ENCODE peak calls at places on chromosomes 6 and 20, in seven cellular contexts. One of them, this sample, is unnamed.

GRCh38 chr20:51193066-51193772 is 170.3 kb upstream of the KCNG1 start:
- DNase-seq in body of pancreas: no peak
- DNase-seq in astrocyte of the spinal cord: peak
- DNase-seq in psoas muscle: no peak
- DNase-seq in BJ: no peak
- DNase-seq in HFF-Myc: no peak
- DNase-seq in neuronal stem cell: no peak
- DNase-seq in this sample: peak

GRCh38 chr6:10725716-10726115 is 2.8 kb downstream of the TMEM14C start:
- DNase-seq in BJ: no peak
- DNase-seq in psoas muscle: no peak
- DNase-seq in neuronal stem cell: no peak
- DNase-seq in body of pancreas: no peak
- DNase-seq in HFF-Myc: no peak
- DNase-seq in astrocyte of the spinal cord: no peak
- DNase-seq in this sample: no peak

GRCh38 chr6:46990031-46990644 is 52.0 kb downstream of the ADGRF1 start:
- DNase-seq in psoas muscle: peak
- DNase-seq in astrocyte of the spinal cord: no peak
- DNase-seq in BJ: no peak
- DNase-seq in neuronal stem cell: no peak
- DNase-seq in body of pancreas: no peak
- DNase-seq in HFF-Myc: no peak
- DNase-seq in this sample: no peak

GRCh38 chr20:35385733-35386132 is 26.0 kb downstream of the UQCC1 start:
- DNase-seq in body of pancreas: no peak
- DNase-seq in astrocyte of the spinal cord: no peak
- DNase-seq in psoas muscle: no peak
- DNase-seq in neuronal stem cell: no peak
- DNase-seq in HFF-Myc: no peak
- DNase-seq in BJ: no peak
- DNase-seq in this sample: no peak

GRCh38 chr20:36175016-36175415 is 20.5 kb downstream of the EPB41L1 start:
- DNase-seq in astrocyte of the spinal cord: no peak
- DNase-seq in neuronal stem cell: no peak
- DNase-seq in body of pancreas: no peak
- DNase-seq in psoas muscle: no peak
- DNase-seq in HFF-Myc: no peak
- DNase-seq in BJ: no peak
- DNase-seq in this sample: no peak

GRCh38 chr6:100775667-100776066 is 105.5 kb downstream of the ASCC3 start:
- DNase-seq in BJ: peak
- DNase-seq in psoas muscle: no peak
- DNase-seq in astrocyte of the spinal cord: no peak
- DNase-seq in HFF-Myc: no peak
- DNase-seq in neuronal stem cell: no peak
- DNase-seq in body of pancreas: no peak
- DNase-seq in this sample: no peak

GRCh38 chr20:62010551-62011402 is 54.9 kb downstream of the TAF4 start:
- DNase-seq in body of pancreas: no peak
- DNase-seq in BJ: no peak
- DNase-seq in astrocyte of the spinal cord: peak
- DNase-seq in psoas muscle: no peak
- DNase-seq in HFF-Myc: peak
- DNase-seq in neuronal stem cell: peak
- DNase-seq in this sample: no peak

GRCh38 chr20:36744764-36745191 is 1.1 kb downstream of the NDRG3 start:
- DNase-seq in BJ: no peak
- DNase-seq in astrocyte of the spinal cord: peak
- DNase-seq in neuronal stem cell: no peak
- DNase-seq in body of pancreas: peak
- DNase-seq in psoas muscle: peak
- DNase-seq in HFF-Myc: no peak
- DNase-seq in this sample: no peak

GRCh38 chr6:32983493-32983848 is 15.1 kb downstream of the BRD2 start:
- DNase-seq in psoas muscle: no peak
- DNase-seq in astrocyte of the spinal cord: no peak
- DNase-seq in BJ: no peak
- DNase-seq in HFF-Myc: no peak
- DNase-seq in body of pancreas: no peak
- DNase-seq in neuronal stem cell: no peak
- DNase-seq in this sample: no peak

GRCh38 chr20:62589150-62589498 is 53.2 kb upstream of the SLCO4A1 start:
- DNase-seq in neuronal stem cell: no peak
- DNase-seq in body of pancreas: no peak
- DNase-seq in HFF-Myc: no peak
- DNase-seq in psoas muscle: peak
- DNase-seq in BJ: no peak
- DNase-seq in astrocyte of the spinal cord: no peak
- DNase-seq in this sample: no peak

GRCh38 chr6:157460182-157460999 is 79.4 kb downstream of the ZDHHC14 start:
- DNase-seq in BJ: no peak
- DNase-seq in neuronal stem cell: no peak
- DNase-seq in HFF-Myc: no peak
- DNase-seq in psoas muscle: no peak
- DNase-seq in body of pancreas: no peak
- DNase-seq in astrocyte of the spinal cord: no peak
- DNase-seq in this sample: no peak

GRCh38 chr20:17992847-17993508 is 24.2 kb downstream of the MGME1 start:
- DNase-seq in BJ: no peak
- DNase-seq in neuronal stem cell: no peak
- DNase-seq in astrocyte of the spinal cord: no peak
- DNase-seq in psoas muscle: no peak
- DNase-seq in body of pancreas: no peak
- DNase-seq in HFF-Myc: no peak
- DNase-seq in this sample: no peak

GRCh38 chr6:14674458-14674857 is 556.9 kb downstream of the CD83 start:
- DNase-seq in neuronal stem cell: no peak
- DNase-seq in HFF-Myc: no peak
- DNase-seq in body of pancreas: no peak
- DNase-seq in psoas muscle: no peak
- DNase-seq in astrocyte of the spinal cord: no peak
- DNase-seq in BJ: no peak
- DNase-seq in this sample: no peak

DNA sequence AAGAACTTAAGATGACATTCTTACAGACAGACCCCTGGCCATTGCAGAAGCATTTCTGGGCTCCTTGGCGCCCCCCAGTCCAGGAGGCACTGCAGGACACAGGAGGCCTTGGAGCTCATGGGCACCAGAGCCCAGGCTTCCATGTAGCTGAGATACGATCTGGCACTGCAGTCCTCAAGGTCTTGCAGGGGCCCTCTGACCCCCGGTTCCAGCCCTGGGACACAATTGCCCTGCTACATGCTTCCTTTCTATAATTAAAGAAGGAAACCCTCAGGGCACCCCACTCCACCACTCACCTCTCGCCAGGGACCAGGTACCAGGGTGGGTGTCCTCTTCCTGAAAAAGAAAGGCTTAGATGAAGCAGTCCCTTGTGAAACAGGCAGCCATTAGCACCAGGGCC is 33.6 kb downstream of the WFDC3 start:
- DNase-seq in astrocyte of the spinal cord: no peak
- DNase-seq in BJ: no peak
- DNase-seq in psoas muscle: no peak
- DNase-seq in body of pancreas: no peak
- DNase-seq in HFF-Myc: no peak
- DNase-seq in neuronal stem cell: no peak
- DNase-seq in this sample: no peak
- H3K4me3 ChIP-seq in astrocyte of the spinal cord: no peak
- H3K4me3 ChIP-seq in BJ: no peak
- H3K4me3 ChIP-seq in psoas muscle: no peak
- H3K4me3 ChIP-seq in body of pancreas: no peak
- H3K4me3 ChIP-seq in HFF-Myc: no peak
- H3K4me3 ChIP-seq in neuronal stem cell: no peak
- H3K4me3 ChIP-seq in this sample: no peak

GRCh38 chr20:57470666-57471495 is 54.1 kb downstream of the CTCFL start:
- DNase-seq in psoas muscle: no peak
- DNase-seq in HFF-Myc: no peak
- DNase-seq in astrocyte of the spinal cord: no peak
- DNase-seq in neuronal stem cell: no peak
- DNase-seq in body of pancreas: no peak
- DNase-seq in BJ: no peak
- DNase-seq in this sample: no peak

GRCh38 chr20:57470212-57470522 is 54.8 kb downstream of the CTCFL start:
- DNase-seq in HFF-Myc: no peak
- DNase-seq in astrocyte of the spinal cord: no peak
- DNase-seq in BJ: no peak
- DNase-seq in neuronal stem cell: no peak
- DNase-seq in body of pancreas: no peak
- DNase-seq in psoas muscle: no peak
- DNase-seq in this sample: no peak

GRCh38 chr20:57467742-57468141 is 57.2 kb downstream of the CTCFL start:
- DNase-seq in neuronal stem cell: no peak
- DNase-seq in body of pancreas: no peak
- DNase-seq in BJ: no peak
- DNase-seq in astrocyte of the spinal cord: no peak
- DNase-seq in psoas muscle: peak
- DNase-seq in HFF-Myc: no peak
- DNase-seq in this sample: no peak

GRCh38 chr20:57469418-57470211 is 55.3 kb downstream of the CTCFL start:
- DNase-seq in psoas muscle: peak
- DNase-seq in BJ: no peak
- DNase-seq in neuronal stem cell: no peak
- DNase-seq in astrocyte of the spinal cord: no peak
- DNase-seq in HFF-Myc: no peak
- DNase-seq in body of pancreas: no peak
- DNase-seq in this sample: no peak

DNA sequence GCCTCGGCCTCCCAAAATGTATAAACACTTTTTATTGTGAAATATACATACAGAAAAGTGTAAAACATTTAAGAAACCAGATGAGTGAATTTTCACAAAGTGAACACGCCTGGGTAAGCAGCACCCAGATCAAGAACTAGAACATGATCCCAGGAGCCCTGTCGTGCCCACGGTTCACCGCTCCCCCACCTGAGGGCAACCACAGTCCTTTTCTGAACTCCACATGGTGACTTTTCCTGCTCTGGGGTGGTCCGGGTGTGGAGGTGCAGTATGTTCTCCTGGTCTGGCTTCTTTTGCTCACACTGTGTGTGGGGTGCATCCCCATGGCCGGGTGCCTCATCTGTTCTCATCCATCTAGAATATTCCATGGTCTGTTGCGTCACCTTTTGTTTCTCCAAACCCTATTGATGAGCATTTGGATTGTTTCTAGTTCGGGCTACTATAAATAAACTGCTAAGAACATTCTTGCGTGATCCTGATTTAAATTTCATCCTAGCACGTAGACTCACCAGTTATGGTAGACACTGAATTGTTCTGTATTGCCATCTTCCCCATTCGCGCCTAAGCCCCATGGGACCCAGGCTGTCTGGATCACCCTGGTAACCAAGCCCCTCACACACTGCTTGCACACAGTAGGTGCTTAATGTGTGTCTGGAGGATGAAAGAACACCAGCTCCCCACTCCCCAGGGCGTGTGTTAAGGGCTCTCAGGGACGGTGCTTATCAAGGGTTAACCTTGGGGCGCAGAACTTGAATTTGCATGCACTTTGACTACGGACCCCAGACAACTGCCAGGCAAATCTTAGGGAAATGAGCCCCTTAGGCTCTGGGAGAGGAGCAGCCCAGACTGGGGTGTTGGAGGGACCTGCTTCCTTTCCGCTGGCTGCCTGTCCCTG is 56.2 kb downstream of the CTCFL start:
- DNase-seq in astrocyte of the spinal cord: no peak
- DNase-seq in body of pancreas: no peak
- DNase-seq in neuronal stem cell: no peak
- DNase-seq in BJ: no peak
- DNase-seq in psoas muscle: peak
- DNase-seq in HFF-Myc: no peak
- DNase-seq in this sample: no peak
- H3K4me3 ChIP-seq in astrocyte of the spinal cord: no peak
- H3K4me3 ChIP-seq in body of pancreas: no peak
- H3K4me3 ChIP-seq in neuronal stem cell: peak
- H3K4me3 ChIP-seq in BJ: no peak
- H3K4me3 ChIP-seq in psoas muscle: no peak
- H3K4me3 ChIP-seq in HFF-Myc: no peak
- H3K4me3 ChIP-seq in this sample: no peak

DNA sequence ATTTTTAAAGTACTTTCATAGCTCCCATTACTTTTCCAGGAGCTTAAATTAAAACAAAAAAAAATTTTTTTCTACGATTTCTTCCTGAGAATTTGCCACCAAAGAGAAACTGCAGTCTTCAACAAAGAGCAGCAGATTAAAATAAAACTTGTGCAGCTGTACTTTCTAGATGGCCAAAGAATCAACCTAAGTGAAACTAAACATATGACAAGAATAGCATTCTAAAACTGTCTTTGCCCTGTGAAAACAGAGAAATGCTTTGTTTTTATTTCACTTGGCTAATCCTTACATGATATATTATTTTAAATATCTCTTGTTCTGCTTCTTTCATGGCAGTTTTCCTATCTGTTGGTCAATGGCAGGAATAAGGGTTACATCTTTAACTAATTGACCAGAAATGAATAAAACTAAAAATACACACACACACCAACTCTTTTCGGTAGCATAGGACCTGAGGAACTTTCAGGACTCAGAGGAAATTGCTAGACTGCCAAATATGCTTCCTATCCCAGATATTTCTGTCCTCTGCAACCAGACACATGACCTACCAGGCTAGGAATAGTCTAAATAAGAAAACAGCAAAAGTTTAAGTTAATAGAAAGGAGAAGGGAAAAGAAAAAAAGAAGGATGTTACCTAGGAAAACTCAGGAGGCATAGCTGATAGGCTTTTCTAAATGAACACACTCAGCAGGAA is 74.8 kb downstream of the MAP3K5 start:
- DNase-seq in body of pancreas: no peak
- DNase-seq in HFF-Myc: no peak
- DNase-seq in astrocyte of the spinal cord: peak
- DNase-seq in neuronal stem cell: no peak
- DNase-seq in psoas muscle: no peak
- DNase-seq in BJ: no peak
- DNase-seq in this sample: no peak
- H3K4me3 ChIP-seq in body of pancreas: no peak
- H3K4me3 ChIP-seq in HFF-Myc: no peak
- H3K4me3 ChIP-seq in astrocyte of the spinal cord: no peak
- H3K4me3 ChIP-seq in neuronal stem cell: no peak
- H3K4me3 ChIP-seq in psoas muscle: peak
- H3K4me3 ChIP-seq in BJ: no peak
- H3K4me3 ChIP-seq in this sample: no peak

GRCh38 chr6:142844065-142844755 is 100.8 kb downstream of the HIVEP2 start:
- DNase-seq in BJ: no peak
- DNase-seq in psoas muscle: no peak
- DNase-seq in HFF-Myc: no peak
- DNase-seq in astrocyte of the spinal cord: peak
- DNase-seq in neuronal stem cell: no peak
- DNase-seq in body of pancreas: no peak
- DNase-seq in this sample: no peak

GRCh38 chr6:142846883-142847287 is 98.1 kb downstream of the HIVEP2 start:
- DNase-seq in HFF-Myc: peak
- DNase-seq in BJ: peak
- DNase-seq in body of pancreas: no peak
- DNase-seq in astrocyte of the spinal cord: peak
- DNase-seq in neuronal stem cell: no peak
- DNase-seq in psoas muscle: peak
- DNase-seq in this sample: peak

GRCh38 chr6:142846459-142846831 is 98.5 kb downstream of the HIVEP2 start:
- DNase-seq in body of pancreas: no peak
- DNase-seq in psoas muscle: no peak
- DNase-seq in astrocyte of the spinal cord: no peak
- DNase-seq in HFF-Myc: no peak
- DNase-seq in BJ: no peak
- DNase-seq in neuronal stem cell: no peak
- DNase-seq in this sample: peak

GRCh38 chr6:142845624-142846458 is 99.1 kb downstream of the HIVEP2 start:
- DNase-seq in neuronal stem cell: peak
- DNase-seq in body of pancreas: peak
- DNase-seq in astrocyte of the spinal cord: peak
- DNase-seq in HFF-Myc: peak
- DNase-seq in BJ: no peak
- DNase-seq in psoas muscle: peak
- DNase-seq in this sample: peak

GRCh38 chr6:142845143-142845571 is 99.8 kb downstream of the HIVEP2 start:
- DNase-seq in HFF-Myc: no peak
- DNase-seq in body of pancreas: no peak
- DNase-seq in BJ: no peak
- DNase-seq in neuronal stem cell: no peak
- DNase-seq in astrocyte of the spinal cord: peak
- DNase-seq in psoas muscle: no peak
- DNase-seq in this sample: no peak
- H3K4me3 ChIP-seq in HFF-Myc: no peak
- H3K4me3 ChIP-seq in body of pancreas: no peak
- H3K4me3 ChIP-seq in BJ: no peak
- H3K4me3 ChIP-seq in neuronal stem cell: no peak
- H3K4me3 ChIP-seq in astrocyte of the spinal cord: peak
- H3K4me3 ChIP-seq in psoas muscle: peak
- H3K4me3 ChIP-seq in this sample: no peak